ENCODE peak calls at places on chromosome 21, in eight cellular contexts. S is AG04449, K is mucosa of descending colon, T is cardiac muscle cell, X is foreskin fibroblast, R is keratinocyte, I is mesothelial cell of epicardium, D is RWPE1. L is an unnamed sample.
A peak's percentile ranks its signal among the peaks of the same experiment; 100 is the strongest.

GRCh38 chr21:41616063-41616591 is 108.2 kb upstream of the TMPRSS2 start:
- DNase-seq in S (peak; percentile 91), K (no peak), T (no peak), X (peak; percentile 72), R (no peak), I (no peak), D (no peak), L (no peak)

GRCh38 chr21:20789696-20790095 is 208.5 kb upstream of the NCAM2 start:
- DNase-seq in S (no peak), K (no peak), T (no peak), X (no peak), R (no peak), I (no peak), D (peak; percentile 5), L (no peak)

GRCh38 chr21:43362928-43363314 is 64.0 kb downstream of the SIK1 start:
- DNase-seq in S (no peak), K (no peak), T (no peak), X (no peak), R (no peak), I (no peak), D (no peak), L (no peak)

GRCh38 chr21:16588433-16588860 is 858.7 kb downstream of the USP25 start:
- DNase-seq in S (peak; percentile 49), K (peak; percentile 54), T (peak; percentile 62), X (peak; percentile 91), R (peak; percentile 25), I (peak; percentile 38), D (peak; percentile 58), L (peak; percentile 73)

GRCh38 chr21:35796834-35797233 is 263.5 kb downstream of the SETD4 start:
- DNase-seq in S (no peak), K (no peak), T (no peak), X (no peak), R (no peak), I (no peak), D (no peak), L (no peak)

GRCh38 chr21:28253378-28253777 is 739.3 kb downstream of the LTN1 start:
- DNase-seq in S (no peak), K (no peak), T (no peak), X (peak; percentile 61), R (peak; percentile 54), I (no peak), D (peak; percentile 33), L (no peak)

GRCh38 chr21:39050839-39051560 is 132.3 kb downstream of the PSMG1 start:
- DNase-seq in S (no peak), K (no peak), T (no peak), X (no peak), R (no peak), I (no peak), D (no peak), L (no peak)

GRCh38 chr21:44035244-44035643 is 23.1 kb downstream of the TRAPPC10 start:
- DNase-seq in S (no peak), K (no peak), T (no peak), X (no peak), R (no peak), I (no peak), D (no peak), L (no peak)

GRCh38 chr21:39029086-39029772 is 154.0 kb downstream of the PSMG1 start:
- DNase-seq in S (peak; percentile 45), K (no peak), T (peak; percentile 68), X (peak; percentile 53), R (no peak), I (no peak), D (no peak), L (no peak)

GRCh38 chr21:26554365-26554764 is 18.7 kb downstream of the CYYR1 start:
- DNase-seq in S (no peak), K (no peak), T (peak; percentile 15), X (no peak), R (no peak), I (no peak), D (no peak), L (peak; percentile 40)

GRCh38 chr21:41364308-41364707 is 2.5 kb downstream of the MX2 start:
- DNase-seq in S (no peak), K (peak; percentile 52), T (no peak), X (no peak), R (no peak), I (no peak), D (no peak), L (no peak)

GRCh38 chr21:15034126-15034848 is 30.5 kb downstream of the NRIP1 start:
- DNase-seq in S (no peak), K (no peak), T (peak; percentile 25), X (peak; percentile 43), R (no peak), I (no peak), D (no peak), L (no peak)

GRCh38 chr21:36759348-36760083 is 60.6 kb downstream of the SIM2 start:
- DNase-seq in S (no peak), K (no peak), T (no peak), X (no peak), R (no peak), I (no peak), D (no peak), L (no peak)

GRCh38 chr21:44903689-44904088 is 17.0 kb downstream of the ITGB2 start:
- DNase-seq in S (no peak), K (peak; percentile 48), T (no peak), X (no peak), R (no peak), I (no peak), D (no peak), L (no peak)

GRCh38 chr21:34330055-34330454 is 33.8 kb upstream of the KCNE2 start:
- DNase-seq in S (no peak), K (no peak), T (no peak), X (no peak), R (no peak), I (no peak), D (no peak), L (no peak)

GRCh38 chr21:25428537-25428936 is 178.7 kb downstream of the MRPL39 start:
- DNase-seq in S (no peak), K (no peak), T (no peak), X (no peak), R (no peak), I (no peak), D (no peak), L (no peak)

GRCh38 chr21:42850866-42851391 is 28.4 kb downstream of the WDR4 start:
- DNase-seq in S (no peak), K (peak; percentile 50), T (peak; percentile 12), X (no peak), R (no peak), I (no peak), D (no peak), L (no peak)

GRCh38 chr21:45583831-45584509 is 41.7 kb upstream of the SLC19A1 start:
- DNase-seq in S (no peak), K (no peak), T (no peak), X (no peak), R (no peak), I (no peak), D (no peak), L (no peak)

GRCh38 chr21:27202301-27202700 is 235.4 kb upstream of the ADAMTS5 start:
- DNase-seq in S (no peak), K (no peak), T (no peak), X (no peak), R (no peak), I (no peak), D (no peak), L (no peak)

GRCh38 chr21:33024278-33025103 is 1.2 kb upstream of the OLIG2 start:
- DNase-seq in S (no peak), K (no peak), T (no peak), X (no peak), R (no peak), I (no peak), D (no peak), L (no peak)